ENCODE peak calls at places on chromosomes 1 and 21, in four cellular contexts. T, J, F and E are unnamed samples.

GRCh38 chr1:16167331-16168143 is 11.7 kb upstream of the EPHA2 start:
- DNase-seq in T (peak; percentile 60), J (no peak), F (peak; percentile 99), E (no peak)

GRCh38 chr21:35201288-35201687 is 152.2 kb upstream of the RUNX1 start:
- DNase-seq in T (no peak), J (no peak), F (no peak), E (no peak)

GRCh38 chr1:162736633-162737067 is 53.9 kb upstream of the HSD17B7 start:
- DNase-seq in T (no peak), J (no peak), F (no peak), E (no peak)

GRCh38 chr1:54989473-54989872 is 9.0 kb downstream of the TMEM61 start:
- DNase-seq in T (no peak), J (no peak), F (no peak), E (no peak)

GRCh38 chr1:206663832-206664652 is 20.7 kb upstream of the MAPKAPK2 start:
- DNase-seq in T (peak; percentile 80), J (no peak), F (peak; percentile 86), E (peak; percentile 56)

GRCh38 chr1:241787691-241788090 is 60.3 kb upstream of the EXO1 start:
- DNase-seq in T (no peak), J (no peak), F (no peak), E (no peak)

GRCh38 chr1:50422946-50423669 is at the start of gene DMRTA2:
- DNase-seq in T (peak; percentile 59), J (peak; percentile 12), F (peak; percentile 71), E (peak; percentile 50)

GRCh38 chr1:175073054-175073453 is 5.4 kb downstream of the TNN start:
- DNase-seq in T (no peak), J (no peak), F (no peak), E (no peak)

GRCh38 chr1:223678841-223679240 is 13.3 kb upstream of the CAPN8 start:
- DNase-seq in T (no peak), J (no peak), F (no peak), E (no peak)

GRCh38 chr1:167057297-167057688 is 32.9 kb downstream of the GPA33 start:
- DNase-seq in T (peak; percentile 42), J (no peak), F (peak; percentile 84), E (no peak)

GRCh38 chr1:204714861-204715511 is 29.4 kb upstream of the LRRN2 start:
- DNase-seq in T (no peak), J (no peak), F (peak; percentile 95), E (no peak)

GRCh38 chr1:26358411-26359384 is 4.8 kb upstream of the CRYBG2 start:
- DNase-seq in T (no peak), J (no peak), F (peak; percentile 80), E (no peak)